ENCODE peak calls at places on chromosomes 12 and 14, in nine cellular contexts. P, Y, E, D, L, G, K, B and U are unnamed samples.

GRCh38 chr14:99730876-99731351 is 46.8 kb downstream of the CYP46A1 start:
- DNase-seq in L (no peak), K (peak), G (no peak), Y (peak), E (no peak), P (no peak), B (peak), D (no peak), U (no peak)

GRCh38 chr12:71958457-71958856 is 19.8 kb downstream of the TPH2 start:
- DNase-seq in E (no peak), Y (no peak), D (no peak), P (no peak), G (no peak), B (no peak), K (no peak), L (no peak), U (no peak)

GRCh38 chr12:88958153-88958552 is 377.9 kb upstream of the KITLG start:
- DNase-seq in E (no peak), D (peak), Y (no peak), L (no peak), B (no peak), K (no peak), P (no peak), G (no peak), U (no peak)

GRCh38 chr14:90830931-90831701 is 14.9 kb upstream of the TTC7B start:
- DNase-seq in D (no peak), B (peak), Y (no peak), K (no peak), G (no peak), L (no peak), P (no peak), E (no peak), U (no peak)

GRCh38 chr14:103607039-103607668 is 21.9 kb upstream of the KLC1 start:
- DNase-seq in G (peak), P (peak), L (peak), D (peak), B (peak), Y (peak), K (peak), E (no peak), U (peak)

GRCh38 chr12:88642675-88643431 is 62.6 kb upstream of the KITLG start:
- DNase-seq in P (no peak), B (no peak), L (no peak), K (no peak), D (no peak), Y (no peak), G (no peak), E (no peak), U (no peak)

GRCh38 chr14:104134061-104134965 is 4.1 kb upstream of the KIF26A start:
- DNase-seq in P (no peak), E (no peak), G (no peak), D (peak), Y (no peak), L (no peak), B (peak), K (peak), U (no peak)

GRCh38 chr12:121252712-121253345 is 42.9 kb downstream of the P2RX4 start:
- DNase-seq in G (no peak), E (no peak), B (no peak), K (no peak), D (no peak), L (no peak), P (no peak), Y (no peak), U (no peak)

GRCh38 chr14:33676135-33676566 is 274.7 kb downstream of the EGLN3 start:
- DNase-seq in B (peak), L (peak), D (peak), Y (peak), G (no peak), P (no peak), E (no peak), K (no peak), U (no peak)

GRCh38 chr12:114238808-114239207 is 167.1 kb downstream of the TBX5 start:
- DNase-seq in D (no peak), Y (peak), K (peak), G (no peak), L (no peak), P (no peak), E (no peak), B (no peak), U (no peak)

GRCh38 chr14:73323889-73324535 is 86.7 kb downstream of the PAPLN start:
- DNase-seq in E (no peak), Y (no peak), P (no peak), L (no peak), K (no peak), G (no peak), B (no peak), D (no peak), U (no peak)

GRCh38 chr12:51441583-51441982 is 17.0 kb downstream of the SLC4A8 start:
- DNase-seq in G (no peak), P (no peak), D (no peak), B (no peak), K (no peak), E (no peak), Y (no peak), L (peak), U (no peak)

GRCh38 chr12:52380271-52380694 is 5.2 kb downstream of the KRT84 start:
- DNase-seq in K (no peak), Y (no peak), L (peak), D (peak), G (no peak), B (no peak), E (no peak), P (no peak), U (no peak)

GRCh38 chr12:1391722-1392121 is 202.7 kb downstream of the FBXL14 start:
- DNase-seq in G (no peak), Y (no peak), K (no peak), P (no peak), L (peak), E (no peak), B (no peak), D (peak), U (no peak)

GRCh38 chr14:68016243-68016914 is 196.8 kb downstream of the RAD51B start:
- DNase-seq in E (no peak), D (no peak), B (no peak), P (no peak), G (no peak), L (no peak), K (no peak), Y (no peak), U (no peak)

GRCh38 chr14:90544971-90545370 is 148.1 kb downstream of the CALM1 start:
- DNase-seq in G (no peak), E (no peak), P (no peak), Y (no peak), K (no peak), L (no peak), B (no peak), D (no peak), U (no peak)

GRCh38 chr12:112425582-112426382 is 7.0 kb downstream of the PTPN11 start:
- DNase-seq in P (no peak), L (no peak), K (no peak), D (no peak), G (no peak), E (no peak), B (no peak), Y (no peak), U (no peak)

GRCh38 chr12:121652767-121653497 is 16.5 kb downstream of the MORN3 start:
- DNase-seq in P (no peak), K (no peak), L (no peak), D (peak), B (no peak), Y (no peak), E (no peak), G (no peak), U (no peak)

GRCh38 chr12:5480953-5481300 is 49.0 kb downstream of the NTF3 start:
- DNase-seq in E (no peak), B (no peak), D (peak), G (no peak), Y (no peak), L (no peak), P (no peak), K (no peak), U (no peak)
- TF ChIP-seq CTCF in E (no peak), B (no peak), D (no peak), G (no peak), Y (no peak), L (no peak), P (no peak), K (no peak), U (no peak)

GRCh38 chr12:59780605-59781135 is 184.8 kb downstream of the SLC16A7 start:
- DNase-seq in B (no peak), Y (no peak), L (peak), G (peak), E (no peak), D (no peak), K (no peak), P (no peak), U (no peak)
- TF ChIP-seq CTCF in B (no peak), Y (peak), L (peak), G (peak), E (peak), D (peak), K (no peak), P (no peak), U (no peak)

DNA sequence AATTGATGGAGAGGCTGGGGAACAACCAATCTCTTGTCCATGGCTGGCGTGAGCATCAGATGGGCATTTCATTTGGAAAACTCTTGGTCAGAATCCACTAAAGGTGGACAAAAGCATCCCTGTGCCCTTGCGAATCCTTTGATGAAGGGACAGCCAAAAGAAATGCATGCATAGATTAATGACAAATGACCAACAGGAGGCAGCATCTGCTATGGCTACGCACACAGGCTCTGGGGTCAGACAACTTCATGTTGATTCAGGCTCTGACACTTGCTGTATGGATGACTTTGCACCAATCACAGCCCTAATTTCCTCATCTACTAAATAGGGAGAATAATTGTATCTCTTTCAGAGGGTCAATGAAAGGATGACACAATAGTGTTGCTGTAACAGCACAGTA is 117.5 kb downstream of the ASCL4 start:
- DNase-seq in B (no peak), Y (no peak), P (no peak), K (no peak), D (peak), L (no peak), G (peak), E (no peak), U (no peak)
- TF ChIP-seq CTCF in B (no peak), Y (no peak), P (no peak), K (no peak), D (peak), L (peak), G (peak), E (no peak), U (no peak)

DNA sequence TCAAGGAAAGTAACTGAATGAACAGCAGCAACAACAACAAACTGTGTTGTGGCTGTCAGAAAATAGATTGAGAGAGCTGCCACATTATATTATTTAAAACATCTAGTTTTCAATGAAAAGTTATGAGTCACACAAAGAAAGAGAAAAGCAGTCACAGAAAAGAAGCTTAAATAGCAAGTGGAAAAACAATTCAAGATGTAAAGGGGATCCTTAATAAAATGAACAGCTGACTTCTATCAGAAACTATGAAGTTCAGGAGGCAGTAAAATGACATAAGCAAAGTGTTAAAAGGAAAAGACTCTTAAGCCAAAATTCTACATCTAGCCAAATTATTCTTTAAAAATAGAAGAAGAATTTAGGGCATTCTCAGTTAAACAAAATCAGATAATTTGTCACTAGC is 5.6 kb downstream of the CLEC14A start:
- DNase-seq in Y (no peak), K (no peak), G (no peak), D (no peak), E (no peak), B (no peak), P (no peak), L (no peak), U (no peak)
- TF ChIP-seq CTCF in Y (no peak), K (no peak), G (no peak), D (no peak), E (no peak), B (no peak), P (no peak), L (no peak), U (no peak)

GRCh38 chr12:46110928-46111699 is 120.7 kb upstream of the SCAF11 start:
- DNase-seq in E (no peak), Y (no peak), B (no peak), D (no peak), L (peak), G (peak), P (no peak), K (no peak), U (no peak)
- TF ChIP-seq CTCF in E (no peak), Y (no peak), B (no peak), D (peak), L (no peak), G (peak), P (no peak), K (no peak), U (no peak)

GRCh38 chr14:50853891-50854290 is 18.0 kb upstream of the ABHD12B start:
- DNase-seq in G (no peak), B (no peak), D (no peak), E (no peak), K (no peak), L (no peak), P (no peak), Y (no peak), U (no peak)

GRCh38 chr14:50854521-50854920 is 17.3 kb upstream of the ABHD12B start:
- DNase-seq in E (no peak), L (no peak), B (no peak), D (no peak), K (no peak), G (no peak), P (no peak), Y (no peak), U (no peak)

GRCh38 chr14:50859296-50859624 is 12.6 kb upstream of the ABHD12B start:
- DNase-seq in G (no peak), B (no peak), L (no peak), P (no peak), K (no peak), Y (no peak), D (no peak), E (no peak), U (no peak)

GRCh38 chr14:50856660-50857059 is 15.2 kb upstream of the ABHD12B start:
- DNase-seq in B (no peak), L (no peak), D (no peak), E (no peak), K (no peak), Y (no peak), P (no peak), G (no peak), U (no peak)

GRCh38 chr14:50855558-50855957 is 16.3 kb upstream of the ABHD12B start:
- DNase-seq in D (no peak), K (no peak), G (no peak), E (no peak), Y (no peak), B (no peak), P (no peak), L (no peak), U (no peak)
- TF ChIP-seq CTCF in D (peak), K (no peak), G (no peak), E (no peak), Y (no peak), B (no peak), P (no peak), L (no peak), U (no peak)

DNA sequence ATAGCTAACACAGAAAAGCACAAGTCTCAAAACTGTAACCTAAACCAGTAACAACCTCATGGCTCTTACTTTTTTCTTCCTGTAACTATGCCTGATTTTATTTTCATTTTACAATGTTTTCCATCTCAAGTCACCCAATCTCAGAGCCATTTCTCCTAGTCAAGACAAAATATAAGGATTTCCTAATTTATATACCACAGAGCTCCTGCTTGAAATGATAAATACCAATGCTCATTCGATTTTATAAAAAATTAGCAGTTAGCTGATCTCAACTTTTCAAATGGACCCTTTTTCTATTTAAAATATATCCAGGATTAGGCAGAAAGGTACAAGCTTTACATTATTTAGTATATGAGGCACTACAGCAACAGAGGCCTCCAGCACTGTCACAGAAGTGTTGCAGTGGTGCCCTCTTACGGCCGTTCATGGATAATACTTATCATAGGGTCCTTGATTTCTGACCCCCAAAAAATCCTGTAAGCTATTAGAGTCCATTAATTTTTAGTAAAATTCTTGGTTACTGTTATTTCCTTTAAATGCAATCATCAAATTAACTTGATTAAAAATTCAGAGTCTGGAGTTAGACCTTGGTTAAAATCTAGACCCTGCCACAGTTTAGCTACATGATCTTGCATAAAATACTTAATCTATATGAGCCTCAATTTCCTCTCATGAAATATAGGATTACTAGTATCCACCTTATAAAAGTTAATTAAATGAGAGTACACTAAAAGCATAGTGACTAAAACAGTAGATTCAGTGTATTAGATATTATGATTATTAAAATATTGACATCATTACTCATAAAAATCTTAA is 68.3 kb downstream of the SEC23A start:
- DNase-seq in L (no peak), Y (no peak), K (no peak), P (no peak), D (no peak), B (no peak), E (no peak), G (no peak), U (no peak)
- TF ChIP-seq CTCF in L (no peak), Y (peak), K (no peak), P (no peak), D (peak), B (no peak), E (no peak), G (no peak), U (no peak)

GRCh38 chr14:94707494-94707893 is 62.4 kb downstream of the GSC start:
- DNase-seq in P (no peak), D (peak), L (no peak), Y (no peak), G (peak), E (no peak), K (no peak), B (no peak), U (no peak)
- TF ChIP-seq CTCF in P (no peak), D (peak), L (no peak), Y (no peak), G (peak), E (no peak), K (no peak), B (no peak), U (no peak)

GRCh38 chr12:123265851-123266678 is 5.6 kb downstream of the CDK2AP1 start:
- DNase-seq in D (no peak), P (no peak), Y (no peak), B (no peak), K (no peak), L (no peak), E (no peak), G (no peak), U (no peak)

GRCh38 chr12:123263196-123263817 is 8.3 kb downstream of the CDK2AP1 start:
- DNase-seq in P (no peak), K (no peak), D (no peak), G (no peak), E (no peak), Y (no peak), L (no peak), B (no peak), U (no peak)

GRCh38 chr12:123267335-123267920 is 4.2 kb downstream of the CDK2AP1 start:
- DNase-seq in K (no peak), L (no peak), B (no peak), P (no peak), G (no peak), D (no peak), Y (no peak), E (no peak), U (no peak)

GRCh38 chr12:123266679-123267277 is 4.9 kb downstream of the CDK2AP1 start:
- DNase-seq in L (no peak), P (no peak), D (no peak), G (no peak), Y (no peak), K (no peak), E (no peak), B (no peak), U (no peak)

DNA sequence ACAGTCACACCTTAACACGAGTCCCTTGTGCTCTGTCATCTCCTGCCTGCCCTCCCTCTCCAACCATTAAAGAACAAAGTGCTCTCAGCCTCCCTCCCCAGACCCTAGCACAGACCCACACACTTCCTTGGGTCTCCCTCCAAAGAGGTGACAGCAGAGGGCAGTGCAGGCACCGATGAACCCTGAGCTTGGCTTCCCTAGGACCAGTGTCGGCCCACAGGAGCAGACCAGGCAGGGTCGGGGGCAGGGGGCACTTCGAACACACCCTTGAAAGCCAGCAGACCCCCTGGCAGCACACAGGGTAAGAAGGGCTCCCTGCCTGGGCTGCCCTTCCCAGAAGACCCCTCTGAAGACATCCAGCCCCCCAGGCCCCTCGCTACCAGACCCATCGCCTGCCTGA is 7.0 kb downstream of the CDK2AP1 start:
- DNase-seq in Y (no peak), E (no peak), B (no peak), L (no peak), G (peak), P (no peak), K (no peak), D (peak), U (no peak)
- TF ChIP-seq CTCF in Y (peak), E (no peak), B (no peak), L (peak), G (peak), P (no peak), K (no peak), D (peak), U (no peak)